ENCODE peak calls at places on chromosomes 5 and 9, in four cellular contexts. Q is transverse colon, F is body of pancreas, E is left ventricle myocardium inferior. K is an unnamed sample.

GRCh38 chr9:71209890-71210289 is 88.5 kb upstream of the TRPM3 start:
- DNase-seq in F (no peak), E (no peak), Q (no peak), K (peak; percentile 13)

GRCh38 chr5:122978068-122978467 is 58.5 kb downstream of the PPIC start:
- DNase-seq in Q (no peak), E (no peak), F (no peak), K (no peak)

GRCh38 chr9:120733190-120733589 is 18.9 kb upstream of the MEGF9 start:
- DNase-seq in Q (no peak), E (peak; percentile 22), F (peak; percentile 88), K (no peak)

GRCh38 chr5:172770374-172770674 is 671 bp downstream of the DUSP1 start:
- DNase-seq in F (no peak), Q (no peak), E (no peak), K (no peak)

GRCh38 chr5:73469878-73470277 is 21.3 kb upstream of the FOXD1 start:
- DNase-seq in F (no peak), Q (no peak), E (no peak), K (no peak)

GRCh38 chr5:133453084-133453765 is 159.1 kb downstream of the FSTL4 start:
- DNase-seq in Q (no peak), E (no peak), F (no peak), K (no peak)

GRCh38 chr5:107043665-107044064 is 627.1 kb downstream of the EFNA5 start:
- DNase-seq in E (no peak), Q (no peak), F (no peak), K (no peak)

GRCh38 chr5:115179068-115179958 is 9.6 kb upstream of the TRIM36 start:
- DNase-seq in E (no peak), F (no peak), Q (peak; percentile 37), K (peak; percentile 7)

GRCh38 chr9:11141357-11141756 is 528.6 kb upstream of the PTPRD start:
- DNase-seq in Q (no peak), F (no peak), E (no peak), K (no peak)

GRCh38 chr5:77356740-77357139 is 135.4 kb downstream of the WDR41 start:
- DNase-seq in Q (no peak), F (no peak), E (no peak), K (peak; percentile 55)

GRCh38 chr5:93193756-93194155 is 387.3 kb downstream of the NR2F1-AS1 start:
- DNase-seq in E (no peak), Q (no peak), F (no peak), K (no peak)

GRCh38 chr5:14996997-14997396 is 125.4 kb upstream of the ANKH start:
- DNase-seq in F (no peak), E (no peak), Q (no peak), K (no peak)

GRCh38 chr5:133753856-133754255 is 141.5 kb upstream of the FSTL4 start:
- DNase-seq in Q (no peak), F (no peak), E (no peak), K (no peak)

GRCh38 chr9:133261103-133261752 is 13.8 kb downstream of the ABO start:
- DNase-seq in E (no peak), F (no peak), Q (no peak), K (no peak)

GRCh38 chr5:138611295-138612220 is 36.4 kb upstream of the HSPA9 start:
- DNase-seq in E (no peak), Q (no peak), F (peak; percentile 19), K (peak; percentile 75)

GRCh38 chr9:115220339-115221009 is 102.5 kb upstream of the TNC start:
- DNase-seq in E (no peak), F (no peak), Q (no peak), K (no peak)

GRCh38 chr5:96927008-96927407 is 8.9 kb upstream of the LNPEP start:
- DNase-seq in Q (no peak), F (no peak), E (no peak), K (no peak)

GRCh38 chr5:109857405-109858031 is 167.8 kb downstream of the MAN2A1 start:
- DNase-seq in E (no peak), Q (no peak), F (peak; percentile 18), K (no peak)

GRCh38 chr5:2177244-2177643 is 294.5 kb upstream of the IRX4 start:
- DNase-seq in F (no peak), Q (no peak), E (no peak), K (no peak)

GRCh38 chr5:178777557-178777956 is 47.1 kb upstream of the ZNF354A start:
- DNase-seq in E (no peak), Q (peak; percentile 10), F (no peak), K (no peak)

GRCh38 chr5:60495644-60496520 is 204.1 kb downstream of the DEPDC1B start:
- DNase-seq in Q (no peak), E (no peak), F (no peak), K (no peak)

GRCh38 chr5:147898875-147899401 is 7.4 kb downstream of the C5orf46 start:
- DNase-seq in E (no peak), Q (no peak), F (no peak), K (no peak)

GRCh38 chr9:32423371-32423770 is 38.9 kb downstream of the ACO1 start:
- DNase-seq in Q (no peak), F (no peak), E (no peak), K (no peak)

GRCh38 chr5:1820381-1820780 is 19.2 kb downstream of the NDUFS6 start:
- DNase-seq in Q (no peak), E (no peak), F (no peak), K (no peak)

GRCh38 chr9:116737137-116737546 is 50.0 kb downstream of the TRIM32 start:
- DNase-seq in Q (peak; percentile 70), E (peak; percentile 73), F (peak; percentile 82), K (peak; percentile 93)

GRCh38 chr5:71623221-71623794 is 36.2 kb downstream of the MCCC2 start:
- DNase-seq in E (no peak), Q (no peak), F (no peak), K (no peak)

GRCh38 chr5:135851907-135852805 is 17.7 kb downstream of the SLC25A48 start:
- DNase-seq in F (no peak), Q (peak; percentile 30), E (no peak), K (no peak)

GRCh38 chr9:126306071-126306647 is 20.5 kb upstream of the MVB12B start:
- DNase-seq in E (no peak), F (no peak), Q (no peak), K (no peak)

GRCh38 chr9:135961277-135961705 is at the start of gene UBAC1:
- DNase-seq in F (peak; percentile 95), Q (peak; percentile 97), E (peak; percentile 97), K (peak; percentile 98)
- TF ChIP-seq CTCF in F (peak; percentile 31), Q (peak; percentile 48), E (peak; percentile 70), K (peak; percentile 34)

DNA sequence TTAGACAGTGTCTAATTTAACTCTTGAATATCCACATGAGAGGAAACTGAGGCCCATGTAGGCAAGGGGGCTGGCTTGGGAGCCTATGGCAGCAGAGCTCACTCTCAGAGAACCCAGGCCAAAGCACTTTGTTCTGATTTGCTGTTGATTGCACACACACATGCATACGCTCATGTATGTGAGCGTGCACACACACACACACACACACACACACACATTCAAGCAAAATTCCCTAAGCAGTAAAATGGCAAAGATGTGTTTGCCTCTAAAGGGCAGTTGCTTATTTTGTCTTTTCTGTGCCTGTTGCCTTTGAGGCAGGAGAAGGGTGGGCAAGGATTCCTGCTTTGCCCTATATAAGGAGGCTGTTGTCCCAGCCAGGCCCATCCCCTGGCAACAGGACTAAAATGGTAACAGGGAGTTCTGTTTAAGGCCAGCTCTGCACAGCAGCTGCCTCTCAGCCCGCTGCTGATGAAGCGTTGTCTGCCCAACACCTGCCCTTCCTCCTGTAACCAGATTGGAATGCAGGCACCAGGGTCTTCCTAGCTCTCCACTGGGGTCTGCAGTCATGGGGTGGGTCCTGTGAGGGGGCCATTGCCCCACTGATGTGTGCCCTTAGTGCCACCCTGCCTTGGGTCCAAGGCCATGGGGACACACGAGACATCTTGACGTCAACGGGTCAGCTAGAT is 64.4 kb downstream of the PPARGC1B start:
- DNase-seq in F (no peak), E (peak; percentile 44), Q (no peak), K (no peak)
- H3K4me1 ChIP-seq in F (peaks cover 9% of the 10 kb centered on the region), E (peaks cover 97% of the 10 kb centered on the region), Q (peaks cover 79% of the 10 kb centered on the region), K (peaks cover 22% of the 10 kb centered on the region)

GRCh38 chr5:59445741-59446140 is 447.8 kb downstream of the PDE4D start:
- DNase-seq in E (no peak), Q (no peak), F (no peak), K (no peak)

DNA sequence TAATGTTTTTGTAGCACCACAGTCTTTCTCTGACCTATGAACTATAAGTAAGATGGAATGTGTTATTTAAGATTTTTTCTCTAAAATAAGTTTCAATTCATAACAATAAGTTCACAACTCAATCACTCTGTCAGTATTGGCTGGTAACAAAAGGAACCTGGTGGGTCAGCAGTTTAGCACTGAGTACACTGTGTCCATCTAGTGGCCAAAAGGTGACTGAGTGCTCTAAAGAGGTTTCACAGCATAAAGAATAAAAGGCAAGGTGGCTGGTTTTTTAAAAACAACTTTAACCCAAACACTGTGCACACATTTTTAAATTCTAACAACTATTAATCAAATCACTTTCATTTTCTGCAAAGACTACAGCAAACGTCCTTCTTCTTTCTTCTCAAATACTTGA is 443.3 kb downstream of the PDE4D start:
- DNase-seq in Q (no peak), E (no peak), F (no peak), K (no peak)
- TF ChIP-seq CTCF in Q (peak; percentile 16), E (no peak), F (no peak), K (peak; percentile 51)

GRCh38 chr9:128551652-128552152 is 685 bp upstream of the SPTAN1 start:
- DNase-seq in E (no peak), F (no peak), Q (no peak), K (no peak)
- H3K4me1 ChIP-seq in E (peaks cover 77% of the 10 kb centered on the region), F (peaks cover 38% of the 10 kb centered on the region), Q (peaks cover 43% of the 10 kb centered on the region), K (peaks cover 8% of the 10 kb centered on the region)

GRCh38 chr9:34962530-34962929 is 4.4 kb downstream of the PHF24 start:
- DNase-seq in Q (no peak), E (no peak), F (no peak), K (no peak)

GRCh38 chr9:34957492-34958410 is at the start of gene PHF24:
- DNase-seq in E (no peak), Q (no peak), F (no peak), K (peak; percentile 30)

GRCh38 chr9:34956648-34957047 is 1.4 kb upstream of the PHF24 start:
- DNase-seq in F (no peak), Q (no peak), E (no peak), K (no peak)

GRCh38 chr9:34961574-34962480 is 3.7 kb downstream of the PHF24 start:
- DNase-seq in Q (no peak), F (no peak), E (no peak), K (no peak)

GRCh38 chr9:34958411-34958982 is 412 bp downstream of the PHF24 start:
- DNase-seq in E (no peak), F (no peak), Q (no peak), K (no peak)
- TF ChIP-seq CTCF in E (no peak), F (no peak), Q (no peak), K (no peak)

DNA sequence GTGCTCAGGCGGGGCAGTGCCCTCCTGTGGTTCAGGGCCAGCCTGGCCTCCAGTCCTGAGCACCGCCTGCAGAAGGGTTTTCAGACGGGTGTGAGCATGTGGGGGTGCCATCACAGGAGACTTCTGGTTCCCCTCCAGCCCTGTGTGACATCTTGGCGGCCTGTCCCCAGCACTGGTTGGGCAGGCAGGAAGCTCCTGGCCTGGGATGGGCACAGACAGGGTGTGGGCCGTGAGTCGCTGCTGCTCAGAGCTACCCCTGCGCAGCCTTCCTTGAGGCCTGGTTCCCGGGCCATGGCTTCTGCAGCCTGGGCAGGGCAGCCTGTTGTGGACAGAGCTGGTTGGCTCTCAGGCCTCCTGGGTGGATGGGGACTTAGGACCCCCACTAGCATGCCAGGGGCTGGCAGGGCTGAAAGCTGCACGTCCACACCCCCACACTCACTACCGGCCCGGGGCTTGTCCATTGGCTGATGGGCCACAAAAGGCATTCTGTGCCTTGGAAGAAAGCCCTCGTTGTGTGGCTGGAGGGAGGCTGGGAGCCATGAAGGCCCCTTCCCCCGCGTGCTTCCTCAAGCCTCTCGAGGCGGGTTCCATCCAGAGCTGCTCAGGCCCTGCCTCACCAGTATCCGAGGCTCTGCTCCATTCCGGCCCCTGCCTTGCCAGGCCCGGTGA is 58.7 kb downstream of the RXRA start:
- DNase-seq in F (no peak), Q (no peak), E (no peak), K (no peak)
- H3K4me1 ChIP-seq in F (peaks cover 92% of the 10 kb centered on the region), Q (peaks cover 69% of the 10 kb centered on the region), E (peaks cover 100% of the 10 kb centered on the region), K (peaks cover 6% of the 10 kb centered on the region)